ENCODE peak calls at places on chromosomes 5 and 9, in seven cellular contexts. K is breast epithelium, L is GM12891, P is upper lobe of left lung, S is endothelial cell of umbilical vein, V is suprapubic skin, R is stomach. N is an unnamed sample.

GRCh38 chr5:32500206-32500605 is 55.7 kb upstream of the ZFR start:
- DNase-seq in K (no peak), L (no peak), P (no peak), S (no peak), V (no peak), R (no peak), N (no peak)

GRCh38 chr9:4299006-4299795 is 667 bp downstream of the GLIS3 start:
- DNase-seq in K (no peak), L (peak; percentile 24), P (peak; percentile 88), S (peak; percentile 62), V (peak; percentile 67), R (peak; percentile 29), N (peak; percentile 30)

GRCh38 chr9:123268950-123269302 is 540 bp upstream of the STRBP start:
- DNase-seq in K (no peak), L (no peak), P (no peak), S (no peak), V (no peak), R (no peak), N (no peak)

GRCh38 chr5:1503301-1504243 is 20.2 kb downstream of the LPCAT1 start:
- DNase-seq in K (no peak), L (no peak), P (peak; percentile 56), S (peak; percentile 24), V (no peak), R (peak; percentile 46), N (peak; percentile 49)

GRCh38 chr5:142360607-142361120 is 35.8 kb upstream of the SPRY4 start:
- DNase-seq in K (no peak), L (no peak), P (no peak), S (peak; percentile 42), V (no peak), R (peak; percentile 37), N (no peak)

GRCh38 chr5:33890633-33891032 is 1.2 kb downstream of the ADAMTS12 start:
- DNase-seq in K (no peak), L (peak; percentile 23), P (no peak), S (no peak), V (no peak), R (no peak), N (no peak)

GRCh38 chr5:1999794-2000193 is 117.1 kb upstream of the IRX4 start:
- DNase-seq in K (no peak), L (no peak), P (no peak), S (no peak), V (no peak), R (no peak), N (no peak)

GRCh38 chr5:35851282-35851681 is 5.4 kb upstream of the IL7R start:
- DNase-seq in K (no peak), L (no peak), P (no peak), S (peak; percentile 22), V (no peak), R (no peak), N (no peak)

GRCh38 chr5:74766348-74766886 is 500 bp downstream of the GFM2 start:
- DNase-seq in K (no peak), L (peak; percentile 39), P (no peak), S (peak; percentile 66), V (no peak), R (no peak), N (no peak)

GRCh38 chr9:113707953-113708695 is 168.0 kb upstream of the ZNF618 start:
- DNase-seq in K (no peak), L (no peak), P (no peak), S (no peak), V (no peak), R (peak; percentile 38), N (no peak)

GRCh38 chr5:159746707-159747106 is 169.6 kb upstream of the ADRA1B start:
- DNase-seq in K (no peak), L (no peak), P (peak; percentile 16), S (no peak), V (no peak), R (no peak), N (no peak)

GRCh38 chr9:98085955-98086354 is 29.4 kb downstream of the NANS start:
- DNase-seq in K (no peak), L (no peak), P (no peak), S (no peak), V (peak; percentile 26), R (no peak), N (no peak)

GRCh38 chr5:149853701-149854100 is 90.9 kb downstream of the PDE6A start:
- DNase-seq in K (no peak), L (no peak), P (no peak), S (no peak), V (no peak), R (no peak), N (no peak)

GRCh38 chr5:79031481-79031867 is 38.0 kb downstream of the DMGDH start:
- DNase-seq in K (no peak), L (no peak), P (no peak), S (no peak), V (no peak), R (no peak), N (no peak)

GRCh38 chr5:154368041-154368800 is 77.6 kb upstream of the SAP30L start:
- DNase-seq in K (no peak), L (no peak), P (no peak), S (peak; percentile 86), V (no peak), R (no peak), N (no peak)
- TF ChIP-seq POLR2AphosphoS5 in K (no peak), L (no peak), P (no peak), S (peak; percentile 38), V (peak; percentile 31), R (no peak), N (no peak)

GRCh38 chr5:135026645-135027317 is 7.2 kb downstream of the PITX1 start:
- DNase-seq in K (no peak), L (no peak), P (peak; percentile 55), S (no peak), V (no peak), R (no peak), N (no peak)
- TF ChIP-seq POLR2AphosphoS5 in K (no peak), L (no peak), P (no peak), S (no peak), V (no peak), R (no peak), N (no peak)

GRCh38 chr5:58891072-58891970 is 308.4 kb downstream of the RAB3C start:
- DNase-seq in K (peak; percentile 59), L (peak; percentile 11), P (no peak), S (peak; percentile 63), V (peak; percentile 89), R (peak; percentile 70), N (peak; percentile 69)
- TF ChIP-seq POLR2AphosphoS5 in K (peak; percentile 10), L (no peak), P (peak; percentile 15), S (no peak), V (peak; percentile 65), R (no peak), N (no peak)

DNA sequence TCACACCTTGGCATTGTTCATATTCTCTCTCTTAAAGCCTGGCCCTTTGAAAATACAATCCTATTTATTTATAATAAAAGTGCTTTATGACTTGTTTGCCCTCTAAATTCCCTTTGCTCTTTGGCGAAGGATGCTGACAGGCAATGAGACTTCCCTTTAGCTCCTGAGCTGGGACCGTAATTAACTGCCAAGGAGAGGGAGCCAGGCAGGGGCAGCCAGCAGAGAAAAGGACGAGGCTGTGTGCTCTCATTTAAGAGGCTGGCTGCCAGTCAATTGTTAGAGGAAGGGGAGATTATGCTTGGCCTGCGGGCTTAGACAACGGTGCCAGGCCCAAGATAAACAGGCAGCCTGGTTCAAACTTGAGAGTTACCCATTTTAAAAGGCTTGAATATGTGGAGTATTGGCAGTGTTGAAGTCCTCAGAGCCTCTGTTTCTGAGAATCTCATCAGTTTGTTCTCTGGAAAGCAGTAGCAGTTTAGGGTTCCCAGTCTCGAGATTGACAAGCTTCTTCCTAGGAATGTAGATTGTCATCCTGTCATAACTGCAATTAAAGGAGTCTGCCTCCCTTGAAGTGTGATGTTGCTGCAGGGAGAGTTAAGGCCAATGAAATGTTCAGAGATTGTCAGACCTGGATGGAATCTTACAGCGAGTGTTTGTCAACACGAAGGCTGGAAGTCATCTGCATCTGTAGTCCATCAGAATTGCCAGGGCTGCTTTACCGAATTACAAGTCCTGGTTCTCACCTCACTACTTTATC is 113.2 kb downstream of the JAKMIP2 start:
- DNase-seq in K (no peak), L (no peak), P (no peak), S (no peak), V (no peak), R (no peak), N (no peak)
- TF ChIP-seq POLR2AphosphoS5 in K (no peak), L (no peak), P (no peak), S (no peak), V (no peak), R (no peak), N (no peak)

DNA sequence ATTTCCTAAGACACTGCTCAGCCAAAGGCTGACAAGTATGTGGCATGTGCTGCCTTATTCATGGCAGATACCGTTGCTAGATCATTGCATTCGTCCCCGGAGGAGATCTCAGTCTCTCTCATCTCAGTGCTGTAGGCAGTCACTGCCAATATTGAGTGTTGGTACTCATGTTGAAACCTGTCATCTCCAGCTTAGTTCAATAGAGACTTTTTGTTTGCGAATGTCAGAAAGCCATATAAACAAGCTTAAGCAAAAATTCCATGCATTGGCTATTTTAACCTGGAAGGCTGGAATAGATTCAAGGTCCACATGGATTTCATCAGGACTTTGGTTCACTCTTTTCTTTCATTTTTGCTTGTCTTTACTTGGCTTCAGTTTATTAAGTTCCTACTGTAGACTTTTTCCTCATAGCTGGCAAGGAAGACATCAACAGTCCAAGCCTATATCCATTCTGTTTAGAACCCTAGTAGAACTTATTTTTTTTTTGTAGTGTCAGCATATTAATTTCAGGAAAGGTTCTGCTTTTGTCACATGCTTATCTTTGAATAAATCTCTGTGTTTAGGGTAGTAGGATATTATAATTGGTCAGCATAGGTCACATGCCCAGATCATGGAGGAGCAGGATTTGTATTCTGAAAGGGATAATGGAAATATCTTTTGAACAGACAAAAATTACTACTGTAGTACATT is 66.8 kb downstream of the FCHO2 start:
- DNase-seq in K (no peak), L (no peak), P (no peak), S (no peak), V (no peak), R (no peak), N (no peak)
- TF ChIP-seq POLR2AphosphoS5 in K (no peak), L (no peak), P (no peak), S (no peak), V (no peak), R (no peak), N (no peak)

DNA sequence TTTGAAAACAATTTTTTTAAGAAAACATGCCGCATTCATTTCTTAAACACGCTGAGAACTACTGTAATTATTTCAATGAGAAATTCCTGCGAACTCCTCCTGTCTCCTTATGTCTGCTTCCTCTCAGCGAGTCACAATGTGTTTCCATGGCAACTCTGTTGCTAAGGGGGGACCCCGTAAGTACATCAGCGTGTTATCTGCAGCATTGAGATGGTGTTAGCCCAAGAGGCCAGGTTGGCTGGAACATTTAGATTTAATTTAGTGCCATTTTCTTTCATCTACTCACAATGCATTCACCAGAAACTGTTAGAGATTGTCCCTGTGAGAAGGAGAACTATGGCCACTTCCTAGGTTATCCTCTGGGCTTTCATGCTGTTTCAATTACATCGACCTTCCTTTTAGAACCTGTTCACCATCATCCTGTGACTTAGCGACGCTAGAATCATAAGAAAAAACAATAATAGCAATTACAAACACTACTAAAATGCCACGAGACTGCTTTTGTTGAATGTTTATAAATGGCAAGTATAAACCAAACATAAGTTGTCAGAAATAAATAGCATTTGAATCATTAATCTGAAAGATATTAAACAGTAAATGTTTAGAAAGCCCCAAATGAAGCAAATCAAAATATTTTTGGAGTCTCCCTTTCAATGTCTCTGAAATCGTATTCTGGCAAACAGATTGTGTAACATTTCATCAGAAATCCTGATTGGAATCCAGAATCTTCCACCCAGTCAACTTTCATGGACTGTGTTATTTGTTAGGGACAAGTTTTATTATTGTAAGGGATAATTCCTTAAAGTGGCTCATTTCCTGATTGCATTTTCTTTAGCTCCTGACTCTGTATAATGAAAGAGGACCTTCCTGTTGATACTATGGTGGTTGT is 39.7 kb upstream of the SHC3 start:
- DNase-seq in K (no peak), L (no peak), P (no peak), S (no peak), V (no peak), R (no peak), N (no peak)
- TF ChIP-seq POLR2AphosphoS5 in K (no peak), L (no peak), P (no peak), S (no peak), V (no peak), R (no peak), N (no peak)